ENCODE peak calls at places on chromosomes 4 and X, in ten cellular contexts. One of them, this sample, is unnamed.

GRCh38 chr4:186723207-186724047 is at the start of gene FAT1:
- DNase-seq in tibial nerve: peak; percentile 40
- DNase-seq in IMR-90: peak; percentile 71
- DNase-seq in transverse colon: peak; percentile 71
- DNase-seq in HepG2: peak; percentile 38
- DNase-seq in uterus: peak; percentile 73
- DNase-seq in ovary: peak; percentile 79
- DNase-seq in stomach: peak; percentile 72
- DNase-seq in breast epithelium: peak; percentile 39
- DNase-seq in A549: peak; percentile 35
- DNase-seq in this sample: peak; percentile 43

GRCh38 chr4:26737385-26737784 is 123.3 kb upstream of the STIM2 start:
- DNase-seq in tibial nerve: no peak
- DNase-seq in IMR-90: peak; percentile 77
- DNase-seq in transverse colon: no peak
- DNase-seq in HepG2: no peak
- DNase-seq in uterus: no peak
- DNase-seq in ovary: no peak
- DNase-seq in stomach: no peak
- DNase-seq in breast epithelium: no peak
- DNase-seq in A549: no peak
- DNase-seq in this sample: no peak

GRCh38 chrX:5402461-5402860 is 826.2 kb downstream of the NLGN4X start:
- DNase-seq in tibial nerve: no peak
- DNase-seq in IMR-90: no peak
- DNase-seq in transverse colon: no peak
- DNase-seq in HepG2: no peak
- DNase-seq in uterus: no peak
- DNase-seq in ovary: no peak
- DNase-seq in stomach: no peak
- DNase-seq in breast epithelium: no peak
- DNase-seq in A549: no peak
- DNase-seq in this sample: no peak

GRCh38 chrX:11137543-11138139 is 26.5 kb downstream of the HCCS start:
- DNase-seq in tibial nerve: no peak
- DNase-seq in IMR-90: peak; percentile 52
- DNase-seq in transverse colon: no peak
- DNase-seq in HepG2: peak; percentile 1
- DNase-seq in uterus: no peak
- DNase-seq in ovary: no peak
- DNase-seq in stomach: no peak
- DNase-seq in breast epithelium: no peak
- DNase-seq in A549: no peak
- DNase-seq in this sample: peak; percentile 45

GRCh38 chr4:2402053-2402452 is 16.4 kb downstream of the ZFYVE28 start:
- DNase-seq in tibial nerve: no peak
- DNase-seq in IMR-90: no peak
- DNase-seq in transverse colon: peak; percentile 88
- DNase-seq in HepG2: peak; percentile 73
- DNase-seq in uterus: peak; percentile 56
- DNase-seq in ovary: peak; percentile 75
- DNase-seq in stomach: peak; percentile 81
- DNase-seq in breast epithelium: peak; percentile 32
- DNase-seq in A549: no peak
- DNase-seq in this sample: peak; percentile 42

GRCh38 chr4:36004231-36004851 is 240.0 kb downstream of the ARAP2 start:
- DNase-seq in tibial nerve: no peak
- DNase-seq in IMR-90: no peak
- DNase-seq in transverse colon: no peak
- DNase-seq in HepG2: no peak
- DNase-seq in uterus: no peak
- DNase-seq in ovary: no peak
- DNase-seq in stomach: no peak
- DNase-seq in breast epithelium: no peak
- DNase-seq in A549: no peak
- DNase-seq in this sample: no peak

GRCh38 chrX:40176979-40177430 is 79.2 kb upstream of the BCOR start:
- DNase-seq in tibial nerve: no peak
- DNase-seq in IMR-90: no peak
- DNase-seq in transverse colon: no peak
- DNase-seq in HepG2: peak; percentile 50
- DNase-seq in uterus: peak; percentile 37
- DNase-seq in ovary: peak; percentile 56
- DNase-seq in stomach: no peak
- DNase-seq in breast epithelium: no peak
- DNase-seq in A549: no peak
- DNase-seq in this sample: peak; percentile 20

GRCh38 chrX:38318196-38318595 is 9.1 kb downstream of the RPGR start:
- DNase-seq in tibial nerve: no peak
- DNase-seq in IMR-90: no peak
- DNase-seq in transverse colon: no peak
- DNase-seq in HepG2: no peak
- DNase-seq in uterus: no peak
- DNase-seq in ovary: no peak
- DNase-seq in stomach: no peak
- DNase-seq in breast epithelium: no peak
- DNase-seq in A549: no peak
- DNase-seq in this sample: no peak

GRCh38 chr4:78040431-78040830 is 16.7 kb upstream of the FRAS1 start:
- DNase-seq in tibial nerve: no peak
- DNase-seq in IMR-90: no peak
- DNase-seq in transverse colon: no peak
- DNase-seq in HepG2: no peak
- DNase-seq in uterus: no peak
- DNase-seq in ovary: no peak
- DNase-seq in stomach: no peak
- DNase-seq in breast epithelium: no peak
- DNase-seq in A549: no peak
- DNase-seq in this sample: no peak

GRCh38 chr4:80142396-80143304 is 54.7 kb upstream of the PRDM8 start:
- DNase-seq in tibial nerve: no peak
- DNase-seq in IMR-90: no peak
- DNase-seq in transverse colon: no peak
- DNase-seq in HepG2: no peak
- DNase-seq in uterus: no peak
- DNase-seq in ovary: no peak
- DNase-seq in stomach: no peak
- DNase-seq in breast epithelium: no peak
- DNase-seq in A549: no peak
- DNase-seq in this sample: peak; percentile 20

GRCh38 chr4:80138556-80139538 is 58.5 kb upstream of the PRDM8 start:
- DNase-seq in tibial nerve: no peak
- DNase-seq in IMR-90: peak; percentile 82
- DNase-seq in transverse colon: peak; percentile 8
- DNase-seq in HepG2: no peak
- DNase-seq in uterus: no peak
- DNase-seq in ovary: no peak
- DNase-seq in stomach: no peak
- DNase-seq in breast epithelium: no peak
- DNase-seq in A549: no peak
- DNase-seq in this sample: no peak

GRCh38 chr4:80141543-80141942 is 55.8 kb upstream of the PRDM8 start:
- DNase-seq in tibial nerve: no peak
- DNase-seq in IMR-90: no peak
- DNase-seq in transverse colon: no peak
- DNase-seq in HepG2: no peak
- DNase-seq in uterus: no peak
- DNase-seq in ovary: no peak
- DNase-seq in stomach: no peak
- DNase-seq in breast epithelium: no peak
- DNase-seq in A549: no peak
- DNase-seq in this sample: no peak

GRCh38 chr4:80139668-80140067 is 57.6 kb upstream of the PRDM8 start:
- DNase-seq in tibial nerve: no peak
- DNase-seq in IMR-90: no peak
- DNase-seq in transverse colon: no peak
- DNase-seq in HepG2: no peak
- DNase-seq in uterus: no peak
- DNase-seq in ovary: no peak
- DNase-seq in stomach: no peak
- DNase-seq in breast epithelium: no peak
- DNase-seq in A549: no peak
- DNase-seq in this sample: no peak

DNA sequence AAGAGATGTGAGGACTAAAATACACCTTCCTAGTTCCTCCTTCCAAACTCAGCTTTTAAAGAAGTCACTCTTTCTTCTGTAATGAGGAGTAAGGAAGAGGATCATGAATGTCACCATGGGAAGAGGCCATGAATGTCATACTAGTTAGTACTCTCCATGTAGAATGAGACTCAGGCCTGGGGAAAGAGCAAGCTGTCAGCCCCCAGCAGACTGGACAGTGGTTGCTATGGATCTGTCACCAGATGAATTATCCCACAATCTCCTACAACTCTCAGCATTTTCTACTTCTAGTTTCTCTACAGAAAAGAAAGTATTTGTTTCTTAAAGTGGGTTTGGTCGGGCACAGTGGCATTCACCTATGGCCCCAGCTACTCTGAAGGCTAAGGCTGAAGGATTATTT is 57.1 kb upstream of the PRDM8 start:
- DNase-seq in tibial nerve: no peak
- DNase-seq in IMR-90: no peak
- DNase-seq in transverse colon: no peak
- DNase-seq in HepG2: no peak
- DNase-seq in uterus: no peak
- DNase-seq in ovary: no peak
- DNase-seq in stomach: no peak
- DNase-seq in breast epithelium: no peak
- DNase-seq in A549: no peak
- DNase-seq in this sample: no peak
- H3K4me1 ChIP-seq in tibial nerve: no peaks in the 10 kb centered on the region
- H3K4me1 ChIP-seq in IMR-90: peaks cover 3% of the 10 kb centered on the region
- H3K4me1 ChIP-seq in transverse colon: no peaks in the 10 kb centered on the region
- H3K4me1 ChIP-seq in HepG2: no peaks in the 10 kb centered on the region
- H3K4me1 ChIP-seq in uterus: no peaks in the 10 kb centered on the region
- H3K4me1 ChIP-seq in ovary: no peaks in the 10 kb centered on the region
- H3K4me1 ChIP-seq in stomach: no peaks in the 10 kb centered on the region
- H3K4me1 ChIP-seq in breast epithelium: no peaks in the 10 kb centered on the region
- H3K4me1 ChIP-seq in A549: no peaks in the 10 kb centered on the region
- H3K4me1 ChIP-seq in this sample: peaks cover 17% of the 10 kb centered on the region

DNA sequence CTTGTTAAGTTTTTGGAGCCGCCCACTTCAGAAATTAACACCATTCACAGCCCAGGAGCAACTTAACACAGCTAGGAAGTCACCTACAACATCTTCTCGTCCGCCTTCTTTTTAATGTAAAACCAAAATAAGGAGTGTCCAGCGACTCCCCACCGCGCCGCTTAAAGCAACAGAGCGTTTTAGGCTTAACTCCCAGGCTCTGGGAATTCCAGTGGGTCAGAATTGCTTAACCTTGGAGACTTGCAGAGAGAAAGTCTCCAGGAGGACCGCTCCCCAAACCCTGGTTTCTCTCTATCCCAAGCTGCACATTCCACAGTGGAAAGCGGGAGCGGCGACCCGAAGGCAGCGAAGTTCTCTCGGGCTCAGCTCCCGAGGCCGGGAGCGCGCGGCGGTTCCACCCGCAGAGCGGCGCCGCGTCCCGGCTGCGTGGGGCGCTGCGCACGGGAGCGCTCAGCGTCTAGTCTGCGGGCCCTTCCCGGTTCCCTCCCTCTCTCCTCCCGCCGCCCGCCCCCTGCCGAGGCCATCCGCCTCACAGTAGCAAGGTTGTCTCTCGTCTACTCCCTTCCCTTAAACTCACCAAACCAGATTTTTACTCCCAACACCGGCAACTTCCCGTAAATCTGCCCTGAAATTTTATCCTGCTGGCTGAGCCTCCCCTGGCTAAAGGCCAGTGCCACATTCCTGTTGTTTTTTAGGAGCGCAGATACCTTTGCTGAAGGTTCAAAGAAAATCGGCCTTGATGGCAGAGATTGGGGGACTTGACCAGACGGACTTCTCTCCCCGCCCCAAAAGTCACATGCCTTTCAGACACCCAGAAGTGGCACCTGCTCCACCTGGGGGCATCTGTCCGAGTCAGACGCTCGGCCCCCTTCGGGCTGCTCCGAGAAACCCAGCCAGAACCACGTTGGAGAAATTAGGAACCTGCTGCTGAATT is at the start of gene RBM47:
- DNase-seq in tibial nerve: no peak
- DNase-seq in IMR-90: peak; percentile 40
- DNase-seq in transverse colon: peak; percentile 89
- DNase-seq in HepG2: no peak
- DNase-seq in uterus: peak; percentile 16
- DNase-seq in ovary: peak; percentile 69
- DNase-seq in stomach: peak; percentile 86
- DNase-seq in breast epithelium: peak; percentile 73
- DNase-seq in A549: no peak
- DNase-seq in this sample: peak; percentile 6
- TF ChIP-seq POLR2A in tibial nerve: no peak
- TF ChIP-seq POLR2A in IMR-90: no peak
- TF ChIP-seq POLR2A in transverse colon: peak; percentile 87
- TF ChIP-seq POLR2A in HepG2: no peak
- TF ChIP-seq POLR2A in uterus: no peak
- TF ChIP-seq POLR2A in ovary: no peak
- TF ChIP-seq POLR2A in stomach: peak; percentile 58
- TF ChIP-seq POLR2A in breast epithelium: peak; percentile 48
- TF ChIP-seq POLR2A in A549: peak; percentile 47
- TF ChIP-seq POLR2A in this sample: no peak

GRCh38 chr4:143514432-143514831 is 930 bp downstream of the SMARCA5 start:
- DNase-seq in tibial nerve: peak; percentile 23
- DNase-seq in IMR-90: peak; percentile 48
- DNase-seq in transverse colon: peak; percentile 41
- DNase-seq in HepG2: peak; percentile 15
- DNase-seq in uterus: peak; percentile 33
- DNase-seq in ovary: peak; percentile 57
- DNase-seq in stomach: peak; percentile 34
- DNase-seq in breast epithelium: peak; percentile 32
- DNase-seq in A549: peak; percentile 8
- DNase-seq in this sample: peak; percentile 74
- H3K4me1 ChIP-seq in tibial nerve: peaks cover 30% of the 10 kb centered on the region
- H3K4me1 ChIP-seq in IMR-90: no peaks in the 10 kb centered on the region
- H3K4me1 ChIP-seq in transverse colon: peaks cover 20% of the 10 kb centered on the region
- H3K4me1 ChIP-seq in HepG2: peaks cover 44% of the 10 kb centered on the region
- H3K4me1 ChIP-seq in uterus: no peaks in the 10 kb centered on the region
- H3K4me1 ChIP-seq in ovary: peaks cover 3% of the 10 kb centered on the region
- H3K4me1 ChIP-seq in stomach: peaks cover 20% of the 10 kb centered on the region
- H3K4me1 ChIP-seq in breast epithelium: peaks cover 15% of the 10 kb centered on the region
- H3K4me1 ChIP-seq in A549: peaks cover 25% of the 10 kb centered on the region
- H3K4me1 ChIP-seq in this sample: peaks cover 23% of the 10 kb centered on the region

DNA sequence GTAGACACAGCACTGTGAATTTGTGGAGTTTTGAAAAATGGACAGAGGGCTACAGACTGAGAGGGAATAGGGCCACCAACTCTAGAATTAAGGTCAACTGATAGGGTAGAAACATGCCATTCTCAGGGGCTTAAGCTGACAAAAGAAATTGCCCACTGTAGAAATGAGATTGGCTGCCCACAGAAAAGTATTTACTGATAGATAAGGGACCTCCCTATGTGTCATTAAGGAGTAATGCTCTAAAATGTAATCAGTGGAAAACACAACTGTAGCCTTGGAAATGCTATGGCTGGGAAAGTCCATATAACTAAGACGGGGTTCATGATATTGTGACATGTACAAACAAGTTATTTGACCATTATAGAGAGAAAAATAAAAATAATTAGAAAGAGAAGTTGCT is 4.6 kb downstream of the RTL9 start:
- DNase-seq in tibial nerve: no peak
- DNase-seq in IMR-90: no peak
- DNase-seq in transverse colon: no peak
- DNase-seq in HepG2: no peak
- DNase-seq in uterus: no peak
- DNase-seq in ovary: no peak
- DNase-seq in stomach: no peak
- DNase-seq in breast epithelium: no peak
- DNase-seq in A549: no peak
- DNase-seq in this sample: no peak
- TF ChIP-seq POLR2A in tibial nerve: no peak
- TF ChIP-seq POLR2A in IMR-90: no peak
- TF ChIP-seq POLR2A in transverse colon: no peak
- TF ChIP-seq POLR2A in HepG2: no peak
- TF ChIP-seq POLR2A in uterus: no peak
- TF ChIP-seq POLR2A in ovary: no peak
- TF ChIP-seq POLR2A in stomach: no peak
- TF ChIP-seq POLR2A in breast epithelium: no peak
- TF ChIP-seq POLR2A in A549: no peak
- TF ChIP-seq POLR2A in this sample: no peak